ENCODE peak calls at places on chromosomes 5 and 9, in five cellular contexts. W, J, F, X and A are unnamed samples.

GRCh38 chr5:38808666-38809343 is 37.0 kb upstream of the OSMR start:
- DNase-seq in W (no peak), J (no peak), F (no peak), X (no peak), A (no peak)

GRCh38 chr9:77472646-77473045 is 175.5 kb downstream of the GNA14 start:
- DNase-seq in W (no peak), J (no peak), F (no peak), X (no peak), A (no peak)

GRCh38 chr9:129162901-129163670 is 15.0 kb downstream of the IER5L start:
- DNase-seq in W (no peak), J (no peak), F (no peak), X (no peak), A (no peak)

GRCh38 chr9:16877256-16877655 is 6.8 kb upstream of the BNC2 start:
- DNase-seq in W (no peak), J (no peak), F (no peak), X (no peak), A (no peak)

GRCh38 chr5:57862471-57863282 is 380.1 kb upstream of the ACTBL2 start:
- DNase-seq in W (no peak), J (no peak), F (no peak), X (no peak), A (no peak)

GRCh38 chr5:17069995-17070405 is 133.9 kb upstream of the MYO10 start:
- DNase-seq in W (no peak), J (no peak), F (peak), X (no peak), A (no peak)

GRCh38 chr9:127194881-127195713 is 69.5 kb upstream of the GARNL3 start:
- DNase-seq in W (no peak), J (peak), F (no peak), X (no peak), A (no peak)

GRCh38 chr5:171340042-171340441 is 31.0 kb downstream of the TLX3 start:
- DNase-seq in W (no peak), J (no peak), F (no peak), X (no peak), A (no peak)

GRCh38 chr9:127313042-127313560 is 48.5 kb downstream of the GARNL3 start:
- DNase-seq in W (no peak), J (no peak), F (no peak), X (no peak), A (no peak)

DNA sequence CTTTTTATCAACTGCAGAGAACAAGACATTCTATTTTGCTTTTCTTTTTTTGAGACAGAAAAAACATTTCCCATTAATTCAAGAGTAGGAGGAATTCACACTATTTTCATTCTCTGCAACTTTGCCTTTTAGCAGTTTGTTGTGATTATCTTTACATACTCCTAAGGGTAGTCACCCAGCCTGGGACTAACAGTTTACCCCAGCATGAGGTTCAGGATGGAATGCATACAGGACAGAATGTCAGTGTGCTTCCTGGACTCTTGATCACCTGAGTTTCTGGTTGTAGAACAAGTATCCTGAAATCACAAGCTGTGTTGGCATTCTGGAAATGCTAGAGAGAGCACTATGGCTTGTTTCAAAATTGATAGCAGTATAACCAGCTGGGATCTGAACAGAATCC is 368.1 kb downstream of the KIF4B start:
- DNase-seq in W (no peak), J (no peak), F (no peak), X (no peak), A (no peak)
- TF ChIP-seq POLR2A in W (no peak), J (no peak), F (no peak), X (no peak), A (no peak)

GRCh38 chr5:54275361-54275760 is 35.0 kb downstream of the ARL15 start:
- DNase-seq in W (no peak), J (no peak), F (no peak), X (no peak), A (no peak)
- TF ChIP-seq TAF1 in W (no peak), J (no peak), F (no peak), X (no peak), A (no peak)

GRCh38 chr5:60841361-60841760 is 2.7 kb downstream of the ELOVL7 start:
- DNase-seq in W (no peak), J (no peak), F (no peak), X (no peak), A (no peak)

GRCh38 chr5:60844429-60844890 is 391 bp upstream of the ELOVL7 start:
- DNase-seq in W (no peak), J (peak), F (no peak), X (no peak), A (no peak)

GRCh38 chr5:60842859-60843692 is 993 bp downstream of the ELOVL7 start:
- DNase-seq in W (no peak), J (no peak), F (peak), X (peak), A (no peak)

GRCh38 chr5:60846298-60846697 is 2.2 kb upstream of the ELOVL7 start:
- DNase-seq in W (no peak), J (no peak), F (no peak), X (no peak), A (no peak)

DNA sequence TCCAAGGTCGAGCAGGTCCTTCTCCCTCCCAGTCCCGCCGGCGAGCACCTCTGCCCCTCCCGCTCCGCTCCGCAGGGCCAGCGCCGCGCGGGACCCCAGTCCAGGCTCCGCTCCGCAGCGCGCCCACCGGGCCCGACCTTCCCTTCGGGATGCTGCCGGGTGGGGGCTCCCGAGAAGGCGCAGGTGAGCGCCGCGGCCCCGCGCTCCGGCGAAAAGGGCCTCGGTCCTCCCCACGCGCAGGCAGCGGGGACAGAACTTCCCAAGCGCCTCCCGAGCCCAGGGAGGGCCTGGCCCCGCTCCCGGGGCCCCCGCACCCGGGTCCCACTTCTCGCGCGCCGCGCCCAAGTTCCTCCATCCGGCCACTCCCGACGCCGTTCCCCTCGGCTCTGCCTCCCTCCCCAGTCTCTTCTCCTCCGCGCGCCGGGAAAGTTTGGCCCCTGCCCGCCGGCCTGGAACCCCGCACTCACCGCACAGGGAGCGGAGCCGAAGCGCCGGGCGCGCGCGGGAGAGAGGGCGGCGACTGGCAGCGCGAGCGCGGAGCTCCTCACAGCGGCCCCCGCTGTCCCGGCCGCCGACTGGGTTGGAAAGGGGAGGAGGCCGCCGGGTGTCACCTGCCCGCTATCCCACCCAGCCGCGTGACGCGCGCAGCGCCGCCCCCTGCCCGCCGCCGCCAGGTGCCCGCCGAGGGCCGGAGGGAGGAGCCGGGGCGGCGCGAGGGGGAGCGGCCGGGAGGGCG is at the start of gene ELOVL7:
- DNase-seq in W (no peak), J (peak), F (peak), X (peak), A (peak)
- TF ChIP-seq POLR2A in W (peak), J (peak), F (peak), X (no peak), A (no peak)

GRCh38 chr5:61162832-61163567 is 732 bp upstream of the SMIM15 start:
- DNase-seq in W (no peak), J (peak), F (peak), X (no peak), A (no peak)
- TF ChIP-seq TAF1 in W (no peak), J (no peak), F (no peak), X (no peak), A (no peak)

GRCh38 chr5:36876389-36876964 is at the start of gene NIPBL:
- DNase-seq in W (peak), J (peak), F (peak), X (peak), A (peak)

GRCh38 chr5:36879274-36880033 is 2.9 kb downstream of the NIPBL start:
- DNase-seq in W (no peak), J (no peak), F (no peak), X (no peak), A (no peak)

GRCh38 chr5:36878421-36879088 is 2.0 kb downstream of the NIPBL start:
- DNase-seq in W (no peak), J (peak), F (peak), X (no peak), A (no peak)

GRCh38 chr5:36876965-36877666 is 547 bp downstream of the NIPBL start:
- DNase-seq in W (no peak), J (peak), F (peak), X (peak), A (no peak)

DNA sequence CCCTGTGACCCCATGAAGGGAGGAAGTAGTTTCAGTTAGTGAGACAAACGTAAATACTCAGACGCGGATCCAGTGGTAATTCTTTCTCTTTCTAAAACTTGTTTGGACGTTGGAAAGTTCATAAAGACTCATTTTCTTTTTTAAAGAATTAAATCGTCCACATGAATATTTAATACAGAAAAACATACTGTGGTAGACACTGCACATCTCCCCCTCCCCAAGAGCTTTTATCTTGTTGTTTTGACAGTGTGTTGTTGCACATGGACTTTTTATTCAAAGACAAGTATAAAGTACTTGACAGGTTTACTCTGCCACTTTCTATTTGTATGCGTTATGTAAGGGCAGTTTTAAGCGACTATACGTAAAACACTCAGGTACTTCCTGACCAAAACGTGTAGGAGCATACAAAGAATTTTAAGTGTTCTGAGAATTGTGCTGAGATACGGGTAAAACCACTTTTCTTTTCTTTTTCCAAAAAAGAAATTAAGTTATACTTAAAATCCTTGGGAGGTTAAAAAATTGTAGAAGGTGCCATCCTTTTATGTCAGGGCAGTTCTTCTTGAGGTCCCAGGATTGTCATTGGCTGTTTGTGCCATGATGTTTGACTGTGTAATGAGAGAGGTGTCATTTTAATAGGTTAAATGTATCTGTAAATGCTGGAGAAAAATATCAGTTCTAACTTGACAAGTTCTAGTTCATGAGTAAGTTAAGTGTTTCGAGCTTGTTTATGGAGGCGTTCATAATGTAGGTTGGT is 1.3 kb downstream of the NIPBL start:
- DNase-seq in W (no peak), J (peak), F (peak), X (no peak), A (no peak)
- TF ChIP-seq POLR2A in W (no peak), J (no peak), F (no peak), X (no peak), A (no peak)

GRCh38 chr9:21506910-21507795 is 25.0 kb upstream of the IFNE start:
- DNase-seq in W (no peak), J (no peak), F (no peak), X (no peak), A (no peak)
- TF ChIP-seq TAF1 in W (no peak), J (no peak), F (no peak), X (no peak), A (no peak)